ENCODE peak calls at places on chromosomes 3 and 15, in five cellular contexts. X is left ventricle myocardium inferior, W is uterus, U is choroid plexus epithelial cell, R is fibroblast of lung. T is an unnamed sample.

GRCh38 chr3:5095879-5096278 is 26.2 kb upstream of the ARL8B start:
- DNase-seq in W (peak; percentile 55), U (peak; percentile 92), X (peak; percentile 51), R (peak; percentile 29), T (no peak)

GRCh38 chr3:24829632-24830229 is 335.1 kb upstream of the THRB start:
- DNase-seq in U (peak; percentile 18), W (peak; percentile 13), R (no peak), X (no peak), T (no peak)

GRCh38 chr3:10370429-10370828 is 49.5 kb upstream of the SEC13 start:
- DNase-seq in U (peak; percentile 60), W (no peak), R (peak; percentile 74), X (no peak), T (peak; percentile 84)

GRCh38 chr15:91224750-91225380 is 124.8 kb downstream of the SV2B start:
- DNase-seq in W (no peak), U (peak; percentile 43), X (no peak), R (peak; percentile 3), T (peak; percentile 33)

GRCh38 chr3:53074366-53074696 is 28.5 kb upstream of the SFMBT1 start:
- DNase-seq in X (no peak), U (no peak), W (no peak), R (no peak), T (no peak)

GRCh38 chr3:20405731-20406130 is 219.7 kb upstream of the SGO1 start:
- DNase-seq in X (no peak), W (no peak), U (peak; percentile 75), R (peak; percentile 67), T (peak; percentile 79)

GRCh38 chr3:165874663-165875489 is 37.7 kb upstream of the BCHE start:
- DNase-seq in X (no peak), U (no peak), W (no peak), R (no peak), T (no peak)

GRCh38 chr3:129323651-129324294 is 45.1 kb downstream of the HMCES start:
- DNase-seq in W (no peak), X (no peak), U (no peak), R (no peak), T (no peak)

GRCh38 chr15:53197426-53197839 is 407.3 kb upstream of the ONECUT1 start:
- DNase-seq in U (peak; percentile 32), R (peak; percentile 32), X (peak; percentile 27), W (no peak), T (peak; percentile 12)

GRCh38 chr3:8204846-8205624 is 296.6 kb upstream of the LMCD1 start:
- DNase-seq in R (peak; percentile 36), U (peak; percentile 29), X (no peak), W (no peak), T (peak; percentile 2)

GRCh38 chr3:52259035-52259434 is 13.5 kb downstream of the PPM1M start:
- DNase-seq in R (peak; percentile 58), W (no peak), X (no peak), U (no peak), T (no peak)

GRCh38 chr3:157175678-157176077 is 15.7 kb upstream of the CCNL1 start:
- DNase-seq in W (peak; percentile 27), X (no peak), R (peak; percentile 16), U (peak; percentile 32), T (peak; percentile 43)

GRCh38 chr3:152508705-152509104 is 240.0 kb downstream of the MBNL1 start:
- DNase-seq in X (no peak), R (no peak), W (no peak), U (peak; percentile 61), T (no peak)

GRCh38 chr15:50774450-50774849 is 8.9 kb upstream of the SPPL2A start:
- DNase-seq in R (no peak), W (no peak), X (no peak), U (peak; percentile 18), T (peak; percentile 21)

GRCh38 chr15:60396964-60397771 is 618 bp downstream of the ANXA2 start:
- DNase-seq in X (peak; percentile 79), W (peak; percentile 60), U (peak; percentile 71), R (peak; percentile 71), T (peak; percentile 73)

GRCh38 chr15:66560856-66561525 is 4.8 kb downstream of the LCTL start:
- DNase-seq in X (no peak), R (no peak), U (no peak), W (no peak), T (no peak)

GRCh38 chr3:193114431-193115340 is 126.3 kb upstream of the PLAAT1 start:
- DNase-seq in U (no peak), W (no peak), X (no peak), R (no peak), T (no peak)

GRCh38 chr3:186849392-186849975 is 7.0 kb downstream of the ADIPOQ start:
- DNase-seq in X (no peak), R (peak; percentile 40), U (peak; percentile 76), W (no peak), T (peak; percentile 38)

GRCh38 chr3:192802957-192803899 is 75.9 kb upstream of the FGF12 start:
- DNase-seq in W (no peak), U (peak; percentile 83), R (peak; percentile 44), X (no peak), T (peak; percentile 62)

GRCh38 chr3:52516509-52517195 is 17.0 kb downstream of the NT5DC2 start:
- DNase-seq in R (no peak), W (no peak), U (no peak), X (no peak), T (no peak)

GRCh38 chr3:45064512-45065372 is 38.6 kb downstream of the CLEC3B start:
- DNase-seq in W (no peak), U (peak; percentile 59), R (peak; percentile 90), X (no peak), T (peak; percentile 89)
- H3K4me3 ChIP-seq in W (no peak overlapping the region), U (no peak overlapping the region), R (no peak overlapping the region), X (no peak overlapping the region), T (no peak overlapping the region)

DNA sequence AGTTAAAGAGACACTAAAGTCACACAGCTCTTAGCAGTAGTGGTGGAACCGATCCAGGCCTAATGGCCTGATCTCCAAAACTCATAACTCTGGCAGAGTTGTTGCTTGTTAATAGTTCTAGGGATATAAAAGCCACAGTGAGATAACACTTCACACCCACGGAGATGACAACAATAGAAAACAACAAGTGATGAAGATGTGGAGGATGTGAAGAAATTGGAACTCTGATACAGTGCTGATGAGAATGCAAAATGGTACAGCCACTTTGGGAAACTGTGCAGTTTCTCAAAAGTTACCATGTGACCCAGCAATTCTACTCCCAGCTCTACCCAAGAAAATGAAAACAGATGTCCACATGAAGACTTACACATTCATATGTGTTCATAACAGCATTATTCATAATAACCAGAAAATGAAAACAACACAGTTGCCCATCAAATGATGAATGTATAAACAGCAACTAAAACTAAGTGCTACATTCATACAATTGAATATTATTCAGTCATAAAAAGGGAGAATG is 3.9 kb downstream of the CMTM7 start:
- DNase-seq in R (no peak), W (no peak), X (no peak), U (no peak), T (no peak)
- H3K4me3 ChIP-seq in R (no peak overlapping the region), W (no peak overlapping the region), X (no peak overlapping the region), U (no peak overlapping the region), T (no peak overlapping the region)

DNA sequence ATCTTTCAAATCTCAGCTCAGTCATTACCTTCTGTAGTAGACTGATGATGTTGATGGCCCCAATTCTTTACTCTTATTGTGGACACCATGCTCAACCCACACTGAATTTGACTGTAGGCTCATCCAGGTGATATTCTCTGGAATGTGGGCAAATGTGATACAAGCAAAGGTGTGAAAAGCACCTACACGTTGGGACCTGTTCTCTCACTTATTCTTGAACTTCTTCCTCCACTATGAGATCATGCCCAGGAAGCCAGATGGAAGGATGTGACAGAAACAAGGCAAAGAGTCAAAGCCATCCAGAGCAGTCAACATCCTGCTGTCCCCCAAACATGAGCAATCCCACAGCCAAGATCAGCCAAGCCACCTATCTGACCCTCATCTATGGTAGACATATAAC is 471.2 kb upstream of the UBE2E2 start:
- DNase-seq in U (no peak), R (no peak), X (no peak), W (no peak), T (no peak)
- H3K4me3 ChIP-seq in U (no peak overlapping the region), R (no peak overlapping the region), X (no peak overlapping the region), W (no peak overlapping the region), T (no peak overlapping the region)

DNA sequence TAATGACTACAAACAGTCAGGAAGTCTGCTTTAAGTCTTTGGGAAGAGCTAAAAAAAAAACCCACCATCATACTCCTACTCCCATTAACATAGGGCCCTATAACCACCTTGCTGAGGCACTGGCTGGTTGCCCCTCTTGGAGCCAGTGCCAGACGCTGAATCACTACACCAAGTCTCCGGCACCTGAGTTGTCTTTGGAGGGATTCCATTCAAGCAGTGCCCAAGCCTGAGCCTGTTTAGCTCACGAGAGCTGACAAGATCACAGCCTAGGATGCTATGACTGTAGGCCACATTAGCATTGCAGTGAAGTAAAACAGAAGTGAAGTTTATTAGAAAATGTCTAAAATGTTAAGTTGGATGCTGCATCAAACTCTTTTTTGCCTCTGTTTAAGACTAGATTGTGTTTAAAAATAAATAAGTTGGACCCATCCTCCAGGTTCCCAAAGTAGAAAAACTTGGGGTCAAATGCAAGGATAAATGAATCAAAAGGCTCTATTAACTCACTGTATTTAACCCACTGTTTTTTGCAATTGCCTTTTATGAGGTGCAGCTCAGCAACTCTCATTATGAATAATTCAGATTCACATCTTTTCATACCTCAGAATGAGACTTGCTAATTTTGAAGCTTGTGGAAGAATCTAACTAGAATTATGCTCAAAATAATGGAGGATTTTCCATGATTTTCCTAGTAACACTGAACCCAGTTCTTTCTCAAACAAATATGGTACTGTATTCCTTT is 461.9 kb downstream of the FOXP1 start:
- DNase-seq in W (no peak), X (no peak), R (peak; percentile 62), U (no peak), T (no peak)
- H3K4me3 ChIP-seq in W (no peak overlapping the region), X (no peak overlapping the region), R (no peak overlapping the region), U (no peak overlapping the region), T (no peak overlapping the region)

DNA sequence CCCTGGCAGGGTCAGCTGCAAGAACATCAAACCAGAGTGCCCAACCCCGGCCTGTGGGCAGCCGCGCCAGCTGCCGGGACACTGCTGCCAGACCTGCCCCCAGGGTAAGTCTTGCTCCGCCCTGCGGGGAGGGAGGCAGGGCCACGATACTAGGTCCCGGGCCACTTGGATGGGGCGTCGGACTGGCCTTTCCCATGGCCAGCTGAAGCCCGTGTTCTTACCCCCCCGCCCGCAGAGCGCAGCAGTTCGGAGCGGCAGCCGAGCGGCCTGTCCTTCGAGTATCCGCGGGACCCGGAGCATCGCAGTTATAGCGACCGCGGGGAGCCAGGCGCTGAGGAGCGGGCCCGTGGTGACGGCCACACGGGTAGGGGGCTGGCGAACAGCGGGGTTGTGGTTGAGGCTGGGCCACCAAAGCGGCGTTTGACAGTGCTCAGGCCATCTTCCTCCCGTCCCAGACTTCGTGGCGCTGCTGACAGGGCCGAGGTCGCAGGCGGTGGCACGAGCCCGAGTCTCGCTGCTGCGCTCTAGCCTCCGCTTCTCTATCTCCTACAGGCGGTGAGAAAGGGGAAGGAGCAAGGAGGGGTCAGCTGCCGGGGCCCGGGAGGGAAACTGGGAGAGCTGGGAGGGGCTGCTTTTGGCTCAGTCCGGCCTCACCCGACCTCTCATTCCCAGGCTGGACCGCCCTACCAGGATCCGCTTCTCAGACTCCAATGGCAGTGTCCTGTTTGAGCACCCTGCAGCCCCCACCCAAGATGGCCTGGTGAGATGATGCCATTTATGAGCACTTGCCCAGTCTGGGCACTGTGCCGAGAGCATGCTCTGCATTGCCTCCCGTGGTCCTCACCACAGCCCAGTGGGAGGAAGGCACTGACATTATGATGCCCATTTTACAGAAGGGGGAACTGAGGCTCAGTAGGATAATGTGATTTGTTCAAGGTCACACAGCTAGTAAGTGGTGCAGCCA is 1.7 kb downstream of the CHRD start:
- DNase-seq in W (no peak), R (no peak), U (no peak), X (peak; percentile 60), T (no peak)
- H3K4me3 ChIP-seq in W (peak overlapping the region; percentile 28), R (no peak overlapping the region), U (no peak overlapping the region), X (peak overlapping the region; percentile 69), T (no peak overlapping the region)

DNA sequence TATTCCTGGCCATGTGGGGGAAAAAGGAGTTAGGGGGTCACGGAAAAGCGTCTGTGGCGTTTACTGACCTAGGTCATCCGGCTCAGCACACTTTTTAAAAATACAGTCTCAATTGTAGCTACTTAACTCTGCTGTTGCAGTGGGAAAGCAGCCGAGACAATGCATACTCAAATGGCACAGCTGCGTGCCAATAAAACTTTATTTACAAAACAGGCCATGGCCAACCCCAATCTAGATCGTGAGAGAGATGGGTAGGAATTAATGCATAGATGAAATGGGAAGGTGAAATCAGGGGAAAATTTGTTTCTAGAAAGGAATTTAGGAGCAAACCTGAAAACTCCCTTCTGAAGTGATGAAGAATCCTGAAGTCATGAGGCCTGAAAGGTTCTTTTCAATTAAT is 22.0 kb upstream of the FRMD4B start:
- DNase-seq in W (no peak), X (no peak), U (no peak), R (no peak), T (no peak)
- H3K4me3 ChIP-seq in W (no peak overlapping the region), X (no peak overlapping the region), U (no peak overlapping the region), R (no peak overlapping the region), T (no peak overlapping the region)